ENCODE peak calls at places on chromosomes 7 and 10, in six cellular contexts. O is body of pancreas, N is IMR-90, W is A549, F is right lobe of liver, I is NB4. Z is an unnamed sample.

GRCh38 chr10:99815611-99816010 is 33.2 kb downstream of the ABCC2 start:
- DNase-seq in N (peak; percentile 14), W (no peak), I (no peak), F (no peak), O (no peak), Z (no peak)

GRCh38 chr7:98294326-98294725 is 12.8 kb downstream of the BRI3 start:
- DNase-seq in O (no peak), N (no peak), W (no peak), I (no peak), F (no peak), Z (no peak)

GRCh38 chr10:108783897-108784296 is 1139.4 kb downstream of the XPNPEP1 start:
- DNase-seq in N (peak; percentile 36), O (peak; percentile 5), I (peak; percentile 77), W (peak; percentile 2), F (no peak), Z (no peak)

GRCh38 chr10:113718974-113719822 is 32.3 kb upstream of the PLEKHS1 start:
- DNase-seq in I (no peak), W (no peak), F (no peak), N (no peak), O (no peak), Z (no peak)

GRCh38 chr7:36719233-36719632 is 5.1 kb downstream of the AOAH start:
- DNase-seq in I (no peak), W (no peak), O (no peak), F (no peak), N (no peak), Z (no peak)

GRCh38 chr10:30749368-30749767 is 119.8 kb upstream of the LYZL2 start:
- DNase-seq in O (no peak), N (no peak), F (no peak), I (no peak), W (no peak), Z (no peak)

GRCh38 chr10:98745645-98746044 is 298.9 kb upstream of the HPS1 start:
- DNase-seq in I (peak; percentile 13), W (no peak), O (no peak), N (no peak), F (no peak), Z (no peak)

GRCh38 chr10:50600831-50601466 is 22.8 kb downstream of the SGMS1 start:
- DNase-seq in I (no peak), W (no peak), F (no peak), N (peak; percentile 49), O (no peak), Z (no peak)

GRCh38 chr10:24718031-24718855 is 5.4 kb downstream of the ARHGAP21 start:
- DNase-seq in N (peak; percentile 90), O (no peak), F (no peak), W (peak; percentile 46), I (no peak), Z (no peak)

GRCh38 chr7:87028636-87029035 is 30.8 kb downstream of the ELAPOR2 start:
- DNase-seq in F (no peak), W (no peak), I (no peak), O (no peak), N (no peak), Z (no peak)

GRCh38 chr10:61901829-61902447 is 439 bp downstream of the ARID5B start:
- DNase-seq in F (no peak), W (peak; percentile 51), O (peak; percentile 27), N (no peak), I (no peak), Z (no peak)

GRCh38 chr7:66426332-66426731 is 202.3 kb upstream of the KCTD7 start:
- DNase-seq in F (no peak), I (no peak), N (no peak), O (no peak), W (no peak), Z (no peak)

GRCh38 chr10:24444337-24444736 is 235.4 kb downstream of the KIAA1217 start:
- DNase-seq in I (peak; percentile 62), N (peak; percentile 96), O (no peak), W (no peak), F (no peak), Z (peak; percentile 33)

GRCh38 chr10:86851329-86852207 is 95.1 kb downstream of the BMPR1A start:
- DNase-seq in W (no peak), N (peak; percentile 92), F (no peak), I (no peak), O (peak; percentile 27), Z (no peak)

GRCh38 chr7:90582164-90582563 is 14.0 kb upstream of the CDK14 start:
- DNase-seq in W (no peak), F (no peak), I (no peak), N (no peak), O (no peak), Z (no peak)

GRCh38 chr10:12513775-12514663 is 164.7 kb downstream of the CAMK1D start:
- DNase-seq in I (no peak), O (no peak), N (peak; percentile 38), F (no peak), W (no peak), Z (no peak)

GRCh38 chr7:82677493-82677892 is 233.9 kb upstream of the CACNA2D1 start:
- DNase-seq in N (peak; percentile 43), W (no peak), F (no peak), I (peak; percentile 30), O (no peak), Z (no peak)

GRCh38 chr7:100865971-100866720 is 1.0 kb upstream of the TRIP6 start:
- DNase-seq in F (no peak), W (no peak), N (no peak), O (peak; percentile 79), I (no peak), Z (peak; percentile 82)

GRCh38 chr7:74575083-74575803 is 82.3 kb upstream of the GTF2I start:
- DNase-seq in I (peak; percentile 53), W (peak; percentile 83), O (no peak), F (no peak), N (peak; percentile 34), Z (peak; percentile 90)

GRCh38 chr7:50217961-50218360 is 86.6 kb upstream of the IKZF1 start:
- DNase-seq in O (no peak), F (no peak), W (no peak), N (no peak), I (peak; percentile 98), Z (no peak)

GRCh38 chr10:6313107-6313895 is 110.6 kb downstream of the PFKFB3 start:
- DNase-seq in I (no peak), O (no peak), N (peak; percentile 20), W (no peak), F (no peak), Z (no peak)

GRCh38 chr10:26448706-26449435 is 10.7 kb downstream of the APBB1IP start:
- DNase-seq in I (no peak), O (peak; percentile 12), F (no peak), W (no peak), N (no peak), Z (no peak)

GRCh38 chr10:3271385-3272115 is 99.0 kb upstream of the PITRM1 start:
- DNase-seq in N (no peak), W (no peak), F (no peak), O (no peak), I (no peak), Z (no peak)

GRCh38 chr7:157139142-157140117 is 704 bp downstream of the UBE3C start:
- DNase-seq in O (peak; percentile 62), W (peak; percentile 33), I (no peak), N (peak; percentile 38), F (peak; percentile 75), Z (no peak)

GRCh38 chr7:134318443-134318842 is 1.7 kb upstream of the SLC35B4 start:
- DNase-seq in N (no peak), I (no peak), F (no peak), O (no peak), W (no peak), Z (no peak)

GRCh38 chr7:121753965-121754364 is 119.0 kb upstream of the PTPRZ1 start:
- DNase-seq in O (no peak), I (no peak), W (no peak), F (no peak), N (no peak), Z (no peak)

GRCh38 chr7:25478925-25479324 is 250.6 kb upstream of the NPVF start:
- DNase-seq in O (no peak), F (no peak), N (no peak), W (no peak), I (no peak), Z (no peak)

GRCh38 chr10:95333997-95334792 is 43.4 kb upstream of the PDLIM1 start:
- DNase-seq in N (peak; percentile 98), W (peak; percentile 35), O (peak; percentile 42), F (no peak), I (no peak), Z (peak; percentile 79)

GRCh38 chr7:81534446-81534845 is 235.4 kb downstream of the HGF start:
- DNase-seq in O (no peak), F (no peak), I (no peak), N (no peak), W (no peak), Z (no peak)

DNA sequence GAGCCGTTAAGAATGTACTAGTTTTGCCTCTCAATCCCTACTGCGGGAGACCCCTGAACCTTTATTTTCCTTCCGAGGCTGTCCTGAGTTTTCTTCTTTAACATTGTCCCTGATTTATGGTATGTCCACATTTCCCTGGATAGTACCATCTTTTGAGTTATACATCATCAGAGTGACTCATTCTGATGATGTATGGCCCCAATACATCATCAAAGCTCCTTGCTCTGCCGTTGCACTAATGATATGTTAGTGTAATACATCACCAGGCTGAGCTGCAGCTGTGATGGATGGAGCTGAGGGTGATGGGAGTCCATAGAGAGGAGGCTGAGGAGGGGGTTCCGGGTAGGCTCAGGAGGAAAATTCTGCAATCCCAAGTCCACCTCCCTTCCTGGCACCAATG is 986.5 kb downstream of the KCNMA1 start:
- DNase-seq in N (no peak), I (no peak), O (no peak), F (no peak), W (no peak), Z (no peak)
- TF ChIP-seq POLR2A in N (no peak), I (no peak), O (no peak), F (no peak), W (no peak), Z (no peak)

GRCh38 chr7:156029460-156030007 is 217.3 kb upstream of the SHH start:
- DNase-seq in W (no peak), F (no peak), N (no peak), I (no peak), O (no peak), Z (no peak)
- TF ChIP-seq POLR2A in W (no peak), F (no peak), N (no peak), I (no peak), O (no peak), Z (no peak)

DNA sequence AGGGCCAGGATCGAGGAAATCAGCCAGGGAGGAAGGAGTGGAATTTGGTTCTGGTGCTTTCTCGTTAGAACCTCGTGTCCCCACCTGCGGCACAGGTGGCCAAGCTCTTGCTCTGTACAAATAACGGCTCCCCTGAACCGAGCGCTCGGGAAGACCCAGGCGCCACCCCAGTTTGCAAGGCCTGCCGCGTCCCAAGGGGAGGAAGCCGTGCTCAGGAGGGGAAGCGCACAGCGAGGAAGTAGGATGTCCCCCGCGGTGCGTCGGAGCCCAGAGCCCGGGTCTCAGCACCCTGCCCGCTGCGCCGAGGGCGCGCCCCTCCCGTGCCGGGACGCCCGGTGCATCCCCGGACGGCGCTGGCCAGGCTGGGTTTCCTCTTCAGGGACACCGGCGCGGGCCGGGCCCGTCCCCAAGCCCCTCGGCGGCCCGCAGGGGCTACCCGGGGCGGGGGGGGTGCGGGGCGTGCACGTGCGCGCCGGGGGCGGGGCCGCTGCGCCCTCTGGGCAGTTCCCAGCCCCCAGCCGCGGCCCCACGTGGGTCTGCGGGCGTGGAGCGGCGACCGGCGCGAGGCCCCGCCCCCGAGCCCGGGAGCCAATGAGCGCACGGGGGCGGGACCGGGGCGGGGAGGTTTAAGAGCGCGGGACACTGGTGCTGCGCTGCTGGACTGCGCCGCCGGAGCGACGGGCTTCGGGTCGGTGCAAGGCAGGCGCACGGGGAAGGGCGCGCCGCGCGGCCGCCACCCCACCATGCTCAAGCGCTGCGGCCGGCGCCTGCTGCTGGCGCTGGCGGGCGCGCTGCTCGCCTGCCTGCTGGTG is at the start of gene LFNG:
- DNase-seq in N (peak; percentile 83), O (peak; percentile 91), F (peak; percentile 90), I (peak; percentile 97), W (peak; percentile 92), Z (peak; percentile 100)
- TF ChIP-seq POLR2A in N (peak; percentile 91), O (peak; percentile 100), F (peak; percentile 91), I (peak; percentile 75), W (peak; percentile 100), Z (peak; percentile 100)

GRCh38 chr10:43785252-43785651 is 136.6 kb upstream of the ZNF32 start:
- DNase-seq in W (no peak), F (no peak), O (no peak), I (peak; percentile 47), N (no peak), Z (no peak)
- TF ChIP-seq POLR2A in W (no peak), F (no peak), O (no peak), I (no peak), N (no peak), Z (no peak)